ENCODE peak calls at places on chromosomes 7 and 10, in six cellular contexts. One of them, this sample, is unnamed.

GRCh38 chr7:4683043-4683883 is 1.2 kb downstream of the FOXK1 start:
- DNase-seq in H1: no peak
- DNase-seq in GM12878: no peak
- DNase-seq in K562: peak; percentile 63
- DNase-seq in HCT116: no peak
- DNase-seq in SK-N-SH: peak; percentile 62
- DNase-seq in this sample: no peak

GRCh38 chr10:31768467-31768866 is 160.2 kb downstream of the ARHGAP12 start:
- DNase-seq in GM12878: no peak
- DNase-seq in H1: no peak
- DNase-seq in K562: no peak
- DNase-seq in HCT116: no peak
- DNase-seq in SK-N-SH: no peak
- DNase-seq in this sample: no peak

GRCh38 chr7:104986623-104987259 is 27.3 kb upstream of the KMT2E start:
- DNase-seq in GM12878: no peak
- DNase-seq in SK-N-SH: no peak
- DNase-seq in K562: no peak
- DNase-seq in HCT116: no peak
- DNase-seq in H1: no peak
- DNase-seq in this sample: no peak

GRCh38 chr7:105473163-105473562 is 48.9 kb downstream of the PUS7 start:
- DNase-seq in GM12878: no peak
- DNase-seq in HCT116: no peak
- DNase-seq in SK-N-SH: no peak
- DNase-seq in K562: no peak
- DNase-seq in H1: no peak
- DNase-seq in this sample: no peak

GRCh38 chr7:143490719-143491306 is 13.1 kb downstream of the TAS2R41 start:
- DNase-seq in GM12878: no peak
- DNase-seq in H1: no peak
- DNase-seq in SK-N-SH: no peak
- DNase-seq in HCT116: no peak
- DNase-seq in K562: peak; percentile 70
- DNase-seq in this sample: peak; percentile 49

GRCh38 chr10:132571565-132572544 is 34.3 kb downstream of the INPP5A start:
- DNase-seq in K562: peak; percentile 83
- DNase-seq in HCT116: peak; percentile 65
- DNase-seq in H1: peak; percentile 57
- DNase-seq in SK-N-SH: peak; percentile 65
- DNase-seq in GM12878: peak; percentile 95
- DNase-seq in this sample: peak; percentile 56

GRCh38 chr7:13508586-13508985 is 480.9 kb downstream of the ETV1 start:
- DNase-seq in H1: no peak
- DNase-seq in GM12878: no peak
- DNase-seq in K562: no peak
- DNase-seq in HCT116: no peak
- DNase-seq in SK-N-SH: no peak
- DNase-seq in this sample: no peak

GRCh38 chr7:92404170-92404614 is 43.1 kb upstream of the GATAD1 start:
- DNase-seq in SK-N-SH: no peak
- DNase-seq in K562: peak; percentile 18
- DNase-seq in GM12878: no peak
- DNase-seq in HCT116: no peak
- DNase-seq in H1: no peak
- DNase-seq in this sample: no peak

GRCh38 chr7:155009570-155010157 is 6.7 kb upstream of the PAXIP1 start:
- DNase-seq in K562: peak; percentile 58
- DNase-seq in GM12878: no peak
- DNase-seq in H1: no peak
- DNase-seq in HCT116: peak; percentile 27
- DNase-seq in SK-N-SH: peak; percentile 37
- DNase-seq in this sample: no peak

GRCh38 chr10:124294811-124295770 is 123.6 kb downstream of the OAT start:
- DNase-seq in SK-N-SH: no peak
- DNase-seq in H1: no peak
- DNase-seq in HCT116: no peak
- DNase-seq in GM12878: no peak
- DNase-seq in K562: no peak
- DNase-seq in this sample: no peak

GRCh38 chr10:71257292-71257997 is 45.1 kb downstream of the UNC5B start:
- DNase-seq in GM12878: no peak
- DNase-seq in H1: no peak
- DNase-seq in K562: no peak
- DNase-seq in HCT116: no peak
- DNase-seq in SK-N-SH: no peak
- DNase-seq in this sample: no peak

GRCh38 chr7:2242541-2243482 is 786 bp downstream of the NUDT1 start:
- DNase-seq in H1: no peak
- DNase-seq in SK-N-SH: no peak
- DNase-seq in K562: peak; percentile 81
- DNase-seq in HCT116: no peak
- DNase-seq in GM12878: no peak
- DNase-seq in this sample: no peak

GRCh38 chr10:663844-664243 is 25.6 kb downstream of the DIP2C start:
- DNase-seq in H1: no peak
- DNase-seq in K562: no peak
- DNase-seq in SK-N-SH: no peak
- DNase-seq in GM12878: no peak
- DNase-seq in HCT116: no peak
- DNase-seq in this sample: no peak

GRCh38 chr7:12851142-12851541 is 163.7 kb downstream of the ARL4A start:
- DNase-seq in HCT116: no peak
- DNase-seq in GM12878: no peak
- DNase-seq in H1: no peak
- DNase-seq in K562: no peak
- DNase-seq in SK-N-SH: no peak
- DNase-seq in this sample: no peak

GRCh38 chr10:89744021-89744420 is 42.6 kb downstream of the KIF20B start:
- DNase-seq in H1: no peak
- DNase-seq in HCT116: no peak
- DNase-seq in SK-N-SH: no peak
- DNase-seq in GM12878: no peak
- DNase-seq in K562: no peak
- DNase-seq in this sample: no peak

GRCh38 chr10:124509836-124510535 is 48.4 kb downstream of the LHPP start:
- DNase-seq in SK-N-SH: no peak
- DNase-seq in K562: no peak
- DNase-seq in HCT116: no peak
- DNase-seq in GM12878: no peak
- DNase-seq in H1: no peak
- DNase-seq in this sample: no peak

GRCh38 chr7:1121886-1122831 is 34.2 kb downstream of the GPER1 start:
- DNase-seq in H1: no peak
- DNase-seq in K562: no peak
- DNase-seq in HCT116: no peak
- DNase-seq in GM12878: no peak
- DNase-seq in SK-N-SH: no peak
- DNase-seq in this sample: no peak

GRCh38 chr7:122762071-122762470 is 59.3 kb upstream of the RNF148 start:
- DNase-seq in HCT116: no peak
- DNase-seq in K562: no peak
- DNase-seq in H1: no peak
- DNase-seq in GM12878: no peak
- DNase-seq in SK-N-SH: no peak
- DNase-seq in this sample: no peak

GRCh38 chr7:70695804-70696104 is 436.2 kb upstream of the GALNT17 start:
- DNase-seq in H1: no peak
- DNase-seq in SK-N-SH: peak; percentile 56
- DNase-seq in K562: no peak
- DNase-seq in GM12878: no peak
- DNase-seq in HCT116: no peak
- DNase-seq in this sample: no peak

GRCh38 chr7:136071106-136071505 is 93.9 kb upstream of the MTPN start:
- DNase-seq in GM12878: no peak
- DNase-seq in HCT116: no peak
- DNase-seq in K562: no peak
- DNase-seq in SK-N-SH: no peak
- DNase-seq in H1: no peak
- DNase-seq in this sample: no peak
- TF ChIP-seq JUND in GM12878: no peak
- TF ChIP-seq JUND in HCT116: no peak
- TF ChIP-seq JUND in K562: no peak
- TF ChIP-seq JUND in SK-N-SH: no peak
- TF ChIP-seq JUND in H1: no peak
- TF ChIP-seq JUND in this sample: no peak

GRCh38 chr10:79340646-79341244 is 6.5 kb upstream of the PPIF start:
- DNase-seq in K562: no peak
- DNase-seq in H1: no peak
- DNase-seq in HCT116: no peak
- DNase-seq in SK-N-SH: no peak
- DNase-seq in GM12878: no peak
- DNase-seq in this sample: no peak
- TF ChIP-seq JUND in K562: no peak
- TF ChIP-seq JUND in H1: no peak
- TF ChIP-seq JUND in HCT116: no peak
- TF ChIP-seq JUND in SK-N-SH: no peak
- TF ChIP-seq JUND in GM12878: no peak
- TF ChIP-seq JUND in this sample: no peak

GRCh38 chr7:90345016-90345415 is 1.5 kb upstream of the GTPBP10 start:
- DNase-seq in K562: no peak
- DNase-seq in HCT116: no peak
- DNase-seq in SK-N-SH: no peak
- DNase-seq in GM12878: no peak
- DNase-seq in H1: no peak
- DNase-seq in this sample: no peak

GRCh38 chr7:90349305-90349704 is 2.8 kb downstream of the GTPBP10 start:
- DNase-seq in SK-N-SH: no peak
- DNase-seq in H1: no peak
- DNase-seq in HCT116: no peak
- DNase-seq in K562: no peak
- DNase-seq in GM12878: no peak
- DNase-seq in this sample: no peak

GRCh38 chr7:90347759-90348158 is 1.2 kb downstream of the GTPBP10 start:
- DNase-seq in H1: no peak
- DNase-seq in SK-N-SH: no peak
- DNase-seq in GM12878: no peak
- DNase-seq in K562: peak; percentile 26
- DNase-seq in HCT116: no peak
- DNase-seq in this sample: no peak

GRCh38 chr7:90346326-90347125 is at the start of gene GTPBP10:
- DNase-seq in GM12878: peak; percentile 88
- DNase-seq in H1: peak; percentile 87
- DNase-seq in HCT116: peak; percentile 91
- DNase-seq in K562: peak; percentile 99
- DNase-seq in SK-N-SH: peak; percentile 96
- DNase-seq in this sample: peak; percentile 92

GRCh38 chr7:90345548-90346319 is 782 bp upstream of the GTPBP10 start:
- DNase-seq in HCT116: no peak
- DNase-seq in GM12878: no peak
- DNase-seq in K562: peak; percentile 68
- DNase-seq in SK-N-SH: peak; percentile 39
- DNase-seq in H1: no peak
- DNase-seq in this sample: no peak
- TF ChIP-seq JUND in HCT116: no peak
- TF ChIP-seq JUND in GM12878: no peak
- TF ChIP-seq JUND in K562: no peak
- TF ChIP-seq JUND in SK-N-SH: no peak
- TF ChIP-seq JUND in H1: no peak
- TF ChIP-seq JUND in this sample: no peak

GRCh38 chr10:113493943-113494342 is 58.9 kb upstream of the HABP2 start:
- DNase-seq in K562: no peak
- DNase-seq in SK-N-SH: no peak
- DNase-seq in HCT116: no peak
- DNase-seq in H1: no peak
- DNase-seq in GM12878: no peak
- DNase-seq in this sample: no peak

GRCh38 chr10:113496124-113496523 is 56.7 kb upstream of the HABP2 start:
- DNase-seq in H1: no peak
- DNase-seq in GM12878: no peak
- DNase-seq in HCT116: no peak
- DNase-seq in K562: no peak
- DNase-seq in SK-N-SH: no peak
- DNase-seq in this sample: no peak

GRCh38 chr10:113497203-113497602 is 55.6 kb upstream of the HABP2 start:
- DNase-seq in GM12878: no peak
- DNase-seq in H1: no peak
- DNase-seq in K562: no peak
- DNase-seq in HCT116: no peak
- DNase-seq in SK-N-SH: no peak
- DNase-seq in this sample: no peak

GRCh38 chr10:113493195-113493594 is 59.7 kb upstream of the HABP2 start:
- DNase-seq in SK-N-SH: no peak
- DNase-seq in GM12878: no peak
- DNase-seq in H1: no peak
- DNase-seq in HCT116: no peak
- DNase-seq in K562: no peak
- DNase-seq in this sample: no peak

DNA sequence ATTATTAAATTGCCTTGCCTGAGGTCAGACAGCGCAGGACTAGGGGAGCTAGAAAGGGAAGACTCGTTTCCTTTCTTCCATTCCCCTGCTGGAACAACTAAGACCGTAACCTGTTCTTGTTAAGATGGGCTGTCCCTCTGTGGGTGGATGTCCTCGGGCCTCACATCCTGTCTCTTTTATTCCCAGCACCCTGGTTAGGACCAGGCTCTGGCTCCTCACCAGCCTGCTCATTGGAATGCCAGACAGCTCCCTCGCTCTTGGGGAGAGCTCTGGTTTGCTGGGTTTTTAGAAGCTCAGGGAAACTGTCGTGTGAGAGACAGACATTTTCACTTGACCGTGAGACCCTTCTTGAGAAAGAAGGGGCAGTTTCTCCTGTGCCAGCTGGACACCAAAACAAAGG is 58.1 kb upstream of the HABP2 start:
- DNase-seq in K562: no peak
- DNase-seq in H1: no peak
- DNase-seq in HCT116: no peak
- DNase-seq in GM12878: no peak
- DNase-seq in SK-N-SH: no peak
- DNase-seq in this sample: no peak
- TF ChIP-seq JUND in K562: no peak
- TF ChIP-seq JUND in H1: no peak
- TF ChIP-seq JUND in HCT116: no peak
- TF ChIP-seq JUND in GM12878: no peak
- TF ChIP-seq JUND in SK-N-SH: no peak
- TF ChIP-seq JUND in this sample: no peak

GRCh38 chr7:47183896-47184629 is 397.8 kb downstream of the TNS3 start:
- DNase-seq in K562: no peak
- DNase-seq in GM12878: no peak
- DNase-seq in HCT116: no peak
- DNase-seq in H1: no peak
- DNase-seq in SK-N-SH: no peak
- DNase-seq in this sample: no peak
- TF ChIP-seq JUND in K562: no peak
- TF ChIP-seq JUND in GM12878: no peak
- TF ChIP-seq JUND in HCT116: no peak
- TF ChIP-seq JUND in H1: no peak
- TF ChIP-seq JUND in SK-N-SH: no peak
- TF ChIP-seq JUND in this sample: no peak

GRCh38 chr7:79434867-79435266 is 18.6 kb downstream of the MAGI2 start:
- DNase-seq in HCT116: no peak
- DNase-seq in SK-N-SH: no peak
- DNase-seq in H1: no peak
- DNase-seq in K562: no peak
- DNase-seq in GM12878: no peak
- DNase-seq in this sample: peak; percentile 18
- TF ChIP-seq JUND in HCT116: no peak
- TF ChIP-seq JUND in SK-N-SH: peak; percentile 41
- TF ChIP-seq JUND in H1: no peak
- TF ChIP-seq JUND in K562: no peak
- TF ChIP-seq JUND in GM12878: no peak
- TF ChIP-seq JUND in this sample: no peak

This sample was measured in T47D.